ENCODE peak calls at places on chromosomes 2 and 18, in four cellular contexts. D, Z, S and C are unnamed samples.

GRCh38 chr2:36408198-36408703 is 52.7 kb downstream of the CRIM1 start:
- DNase-seq in D (no peak), Z (no peak), S (peak), C (peak)

GRCh38 chr2:100878000-100878786 is 58.3 kb downstream of the NPAS2 start:
- DNase-seq in D (peak), Z (no peak), S (peak), C (no peak)

GRCh38 chr18:55100817-55101457 is 141.7 kb upstream of the CCDC68 start:
- DNase-seq in D (no peak), Z (no peak), S (no peak), C (peak)

GRCh38 chr2:26246818-26247217 is 2.1 kb downstream of the HADHB start:
- DNase-seq in D (peak), Z (no peak), S (no peak), C (peak)

GRCh38 chr18:31101148-31102019 is 837 bp downstream of the DSC2 start:
- DNase-seq in D (peak), Z (no peak), S (peak), C (no peak)

GRCh38 chr2:121485039-121485438 is 45.6 kb upstream of the RNU4ATAC start:
- DNase-seq in D (no peak), Z (no peak), S (no peak), C (peak)

GRCh38 chr2:10043256-10043905 is at the start of gene KLF11:
- DNase-seq in D (peak), Z (peak), S (peak), C (peak)

GRCh38 chr2:116842164-116842563 is 972.3 kb upstream of the DDX18 start:
- DNase-seq in D (no peak), Z (no peak), S (peak), C (no peak)

GRCh38 chr2:108923019-108923700 is 65.9 kb downstream of the EDAR start:
- DNase-seq in D (no peak), Z (no peak), S (no peak), C (no peak)

GRCh38 chr2:134232461-134232860 is 21.4 kb upstream of the MGAT5 start:
- DNase-seq in D (no peak), Z (peak), S (no peak), C (peak)

GRCh38 chr2:219129589-219129988 is 31.0 kb downstream of the NHEJ1 start:
- DNase-seq in D (no peak), Z (no peak), S (no peak), C (no peak)

GRCh38 chr2:178401994-178402437 is 49.0 kb downstream of the PRKRA start:
- DNase-seq in D (no peak), Z (no peak), S (no peak), C (no peak)

GRCh38 chr2:12430036-12430795 is 286.5 kb upstream of the TRIB2 start:
- DNase-seq in D (no peak), Z (no peak), S (no peak), C (peak)

GRCh38 chr2:173254659-173255058 is 100.0 kb upstream of the CDCA7 start:
- DNase-seq in D (no peak), Z (no peak), S (no peak), C (peak)

GRCh38 chr2:189199797-189200196 is 20.2 kb upstream of the COL5A2 start:
- DNase-seq in D (no peak), Z (no peak), S (no peak), C (no peak)

GRCh38 chr2:98514096-98514639 is 69.5 kb downstream of the INPP4A start:
- DNase-seq in D (no peak), Z (no peak), S (no peak), C (no peak)

GRCh38 chr2:172888704-172889103 is 153.1 kb downstream of the RAPGEF4 start:
- DNase-seq in D (no peak), Z (no peak), S (no peak), C (no peak)

GRCh38 chr18:63273170-63273925 is 46.2 kb downstream of the BCL2 start:
- DNase-seq in D (no peak), Z (no peak), S (no peak), C (no peak)

GRCh38 chr2:187964742-187965141 is 326.9 kb upstream of the GULP1 start:
- DNase-seq in D (no peak), Z (no peak), S (no peak), C (peak)

GRCh38 chr2:147293958-147294824 is 550.6 kb upstream of the ACVR2A start:
- DNase-seq in D (no peak), Z (no peak), S (no peak), C (no peak)

GRCh38 chr2:88227446-88227845 is 57.3 kb downstream of the THNSL2 start:
- DNase-seq in D (no peak), Z (no peak), S (no peak), C (peak)

GRCh38 chr2:20617081-20617575 is 33.8 kb downstream of the HS1BP3 start:
- DNase-seq in D (peak), Z (no peak), S (peak), C (no peak)

GRCh38 chr18:63949068-63949737 is at the start of gene HMSD:
- DNase-seq in D (peak), Z (peak), S (peak), C (peak)